ENCODE peak calls at places on chromosomes 2 and 18, in seven cellular contexts. One of them, this sample, is unnamed.

GRCh38 chr2:81194581-81194980 is 890.0 kb upstream of the LRRTM1 start:
- DNase-seq in breast epithelium: no peak
- DNase-seq in fibroblast of mammary gland: no peak
- DNase-seq in heart right ventricle: no peak
- DNase-seq in GM06990: no peak
- DNase-seq in tibial artery: no peak
- DNase-seq in BJ: no peak
- DNase-seq in this sample: no peak

GRCh38 chr2:130849896-130850787 is 13.4 kb downstream of the ARHGEF4 start:
- DNase-seq in breast epithelium: no peak
- DNase-seq in GM06990: no peak
- DNase-seq in BJ: no peak
- DNase-seq in heart right ventricle: no peak
- DNase-seq in fibroblast of mammary gland: no peak
- DNase-seq in tibial artery: no peak
- DNase-seq in this sample: no peak

GRCh38 chr2:158533009-158533408 is 76.3 kb downstream of the PKP4 start:
- DNase-seq in GM06990: no peak
- DNase-seq in breast epithelium: no peak
- DNase-seq in tibial artery: no peak
- DNase-seq in BJ: no peak
- DNase-seq in heart right ventricle: no peak
- DNase-seq in fibroblast of mammary gland: no peak
- DNase-seq in this sample: no peak

GRCh38 chr18:48943333-48943732 is 7.4 kb downstream of the SMAD7 start:
- DNase-seq in tibial artery: no peak
- DNase-seq in GM06990: no peak
- DNase-seq in fibroblast of mammary gland: no peak
- DNase-seq in breast epithelium: no peak
- DNase-seq in heart right ventricle: no peak
- DNase-seq in BJ: no peak
- DNase-seq in this sample: no peak

GRCh38 chr2:207926133-207927076 is 98.9 kb downstream of the PLEKHM3 start:
- DNase-seq in GM06990: no peak
- DNase-seq in heart right ventricle: peak
- DNase-seq in tibial artery: peak
- DNase-seq in fibroblast of mammary gland: peak
- DNase-seq in BJ: peak
- DNase-seq in breast epithelium: no peak
- DNase-seq in this sample: peak

GRCh38 chr2:70143314-70144150 is 47.3 kb downstream of the C2orf42 start:
- DNase-seq in heart right ventricle: peak
- DNase-seq in BJ: no peak
- DNase-seq in tibial artery: peak
- DNase-seq in breast epithelium: peak
- DNase-seq in fibroblast of mammary gland: peak
- DNase-seq in GM06990: no peak
- DNase-seq in this sample: no peak

GRCh38 chr2:191930205-191930604 is 83.3 kb upstream of the CAVIN2 start:
- DNase-seq in BJ: no peak
- DNase-seq in fibroblast of mammary gland: no peak
- DNase-seq in breast epithelium: no peak
- DNase-seq in tibial artery: no peak
- DNase-seq in heart right ventricle: no peak
- DNase-seq in GM06990: no peak
- DNase-seq in this sample: no peak

GRCh38 chr2:26840937-26841610 is 6.9 kb upstream of the DPYSL5 start:
- DNase-seq in fibroblast of mammary gland: no peak
- DNase-seq in BJ: no peak
- DNase-seq in breast epithelium: no peak
- DNase-seq in GM06990: no peak
- DNase-seq in tibial artery: no peak
- DNase-seq in heart right ventricle: no peak
- DNase-seq in this sample: no peak

GRCh38 chr18:35746826-35747339 is 165.3 kb downstream of the GALNT1 start:
- DNase-seq in breast epithelium: no peak
- DNase-seq in BJ: no peak
- DNase-seq in tibial artery: no peak
- DNase-seq in GM06990: no peak
- DNase-seq in heart right ventricle: no peak
- DNase-seq in fibroblast of mammary gland: no peak
- DNase-seq in this sample: no peak

GRCh38 chr2:110149330-110150220 is 34.0 kb upstream of the MALL start:
- DNase-seq in breast epithelium: no peak
- DNase-seq in tibial artery: no peak
- DNase-seq in fibroblast of mammary gland: peak
- DNase-seq in GM06990: no peak
- DNase-seq in heart right ventricle: no peak
- DNase-seq in BJ: peak
- DNase-seq in this sample: peak

GRCh38 chr2:110124038-110124825 is 8.6 kb upstream of the MALL start:
- DNase-seq in heart right ventricle: no peak
- DNase-seq in BJ: no peak
- DNase-seq in GM06990: no peak
- DNase-seq in fibroblast of mammary gland: no peak
- DNase-seq in tibial artery: no peak
- DNase-seq in breast epithelium: no peak
- DNase-seq in this sample: no peak

GRCh38 chr18:59202258-59202820 is 17.6 kb upstream of the GRP start:
- DNase-seq in tibial artery: no peak
- DNase-seq in fibroblast of mammary gland: no peak
- DNase-seq in GM06990: no peak
- DNase-seq in breast epithelium: no peak
- DNase-seq in heart right ventricle: no peak
- DNase-seq in BJ: no peak
- DNase-seq in this sample: no peak

GRCh38 chr2:163319006-163319405 is 416.8 kb downstream of the FIGN start:
- DNase-seq in tibial artery: no peak
- DNase-seq in fibroblast of mammary gland: peak
- DNase-seq in heart right ventricle: no peak
- DNase-seq in GM06990: no peak
- DNase-seq in BJ: no peak
- DNase-seq in breast epithelium: no peak
- DNase-seq in this sample: no peak

GRCh38 chr2:74416721-74417120 is 4.7 kb downstream of the C2orf81 start:
- DNase-seq in tibial artery: no peak
- DNase-seq in fibroblast of mammary gland: no peak
- DNase-seq in GM06990: no peak
- DNase-seq in heart right ventricle: no peak
- DNase-seq in BJ: no peak
- DNase-seq in breast epithelium: no peak
- DNase-seq in this sample: no peak

GRCh38 chr2:105708697-105709096 is 36.0 kb upstream of the NCK2 start:
- DNase-seq in BJ: no peak
- DNase-seq in heart right ventricle: no peak
- DNase-seq in fibroblast of mammary gland: no peak
- DNase-seq in breast epithelium: no peak
- DNase-seq in GM06990: no peak
- DNase-seq in tibial artery: no peak
- DNase-seq in this sample: no peak

GRCh38 chr2:100529900-100530299 is 32.9 kb upstream of the PDCL3 start:
- DNase-seq in tibial artery: no peak
- DNase-seq in GM06990: no peak
- DNase-seq in breast epithelium: no peak
- DNase-seq in heart right ventricle: no peak
- DNase-seq in BJ: no peak
- DNase-seq in fibroblast of mammary gland: peak
- DNase-seq in this sample: no peak

GRCh38 chr18:47689386-47689785 is 241.1 kb downstream of the SMAD2 start:
- DNase-seq in fibroblast of mammary gland: no peak
- DNase-seq in breast epithelium: no peak
- DNase-seq in heart right ventricle: no peak
- DNase-seq in tibial artery: no peak
- DNase-seq in BJ: no peak
- DNase-seq in GM06990: no peak
- DNase-seq in this sample: no peak

GRCh38 chr2:24839729-24840128 is 46.5 kb downstream of the CENPO start:
- DNase-seq in fibroblast of mammary gland: no peak
- DNase-seq in heart right ventricle: no peak
- DNase-seq in tibial artery: no peak
- DNase-seq in BJ: no peak
- DNase-seq in breast epithelium: no peak
- DNase-seq in GM06990: no peak
- DNase-seq in this sample: no peak

GRCh38 chr2:42450136-42450535 is 43.6 kb downstream of the KCNG3 start:
- DNase-seq in GM06990: no peak
- DNase-seq in heart right ventricle: no peak
- DNase-seq in BJ: no peak
- DNase-seq in fibroblast of mammary gland: no peak
- DNase-seq in tibial artery: no peak
- DNase-seq in breast epithelium: no peak
- DNase-seq in this sample: no peak

GRCh38 chr2:26344581-26345283 is 1.2 kb upstream of the SELENOI start:
- DNase-seq in breast epithelium: no peak
- DNase-seq in heart right ventricle: no peak
- DNase-seq in fibroblast of mammary gland: peak
- DNase-seq in GM06990: no peak
- DNase-seq in tibial artery: no peak
- DNase-seq in BJ: no peak
- DNase-seq in this sample: no peak

DNA sequence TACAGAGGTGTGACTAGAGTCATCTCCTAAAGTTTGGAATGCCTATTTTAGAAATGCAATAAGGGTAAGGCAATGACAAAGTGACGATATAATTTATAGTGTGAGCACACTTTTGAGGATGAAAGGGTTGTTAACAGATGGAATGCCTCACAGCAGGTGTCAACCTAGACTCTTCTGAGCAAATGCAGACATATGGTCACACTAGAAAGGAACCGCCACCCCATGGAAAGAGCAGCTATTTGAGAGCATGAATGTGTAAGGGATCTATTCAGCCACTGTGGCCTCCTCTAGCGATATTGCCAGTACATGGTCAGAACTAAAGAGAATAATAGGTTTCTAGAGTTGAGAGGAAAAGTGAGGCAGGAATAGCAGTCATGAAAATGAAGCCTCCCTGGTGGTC is 18.5 kb downstream of the DSG2 start:
- DNase-seq in BJ: no peak
- DNase-seq in heart right ventricle: no peak
- DNase-seq in GM06990: no peak
- DNase-seq in tibial artery: no peak
- DNase-seq in breast epithelium: no peak
- DNase-seq in fibroblast of mammary gland: no peak
- DNase-seq in this sample: no peak
- TF ChIP-seq CTCF in BJ: no peak
- TF ChIP-seq CTCF in heart right ventricle: no peak
- TF ChIP-seq CTCF in GM06990: no peak
- TF ChIP-seq CTCF in tibial artery: no peak
- TF ChIP-seq CTCF in breast epithelium: no peak
- TF ChIP-seq CTCF in fibroblast of mammary gland: no peak
- TF ChIP-seq CTCF in this sample: no peak

GRCh38 chr2:217858519-217859466 is 144.0 kb downstream of the TNS1 start:
- DNase-seq in heart right ventricle: peak
- DNase-seq in fibroblast of mammary gland: peak
- DNase-seq in BJ: peak
- DNase-seq in tibial artery: peak
- DNase-seq in breast epithelium: no peak
- DNase-seq in GM06990: no peak
- DNase-seq in this sample: peak
- H3K4me3 ChIP-seq in heart right ventricle: peak
- H3K4me3 ChIP-seq in fibroblast of mammary gland: no peak
- H3K4me3 ChIP-seq in BJ: no peak
- H3K4me3 ChIP-seq in tibial artery: peak
- H3K4me3 ChIP-seq in breast epithelium: no peak
- H3K4me3 ChIP-seq in GM06990: no peak
- H3K4me3 ChIP-seq in this sample: no peak

GRCh38 chr2:108855194-108855593 is 68.6 kb downstream of the CCDC138 start:
- DNase-seq in heart right ventricle: no peak
- DNase-seq in tibial artery: no peak
- DNase-seq in BJ: no peak
- DNase-seq in fibroblast of mammary gland: peak
- DNase-seq in breast epithelium: no peak
- DNase-seq in GM06990: peak
- DNase-seq in this sample: no peak
- TF ChIP-seq CTCF in heart right ventricle: peak
- TF ChIP-seq CTCF in tibial artery: no peak
- TF ChIP-seq CTCF in BJ: peak
- TF ChIP-seq CTCF in fibroblast of mammary gland: peak
- TF ChIP-seq CTCF in breast epithelium: no peak
- TF ChIP-seq CTCF in GM06990: no peak
- TF ChIP-seq CTCF in this sample: no peak

GRCh38 chr2:234175649-234176048 is 125.1 kb downstream of the SPP2 start:
- DNase-seq in BJ: no peak
- DNase-seq in heart right ventricle: no peak
- DNase-seq in breast epithelium: no peak
- DNase-seq in tibial artery: no peak
- DNase-seq in GM06990: no peak
- DNase-seq in fibroblast of mammary gland: no peak
- DNase-seq in this sample: no peak

GRCh38 chr2:234179031-234179363 is 128.5 kb downstream of the SPP2 start:
- DNase-seq in breast epithelium: no peak
- DNase-seq in fibroblast of mammary gland: no peak
- DNase-seq in heart right ventricle: no peak
- DNase-seq in tibial artery: no peak
- DNase-seq in GM06990: no peak
- DNase-seq in BJ: no peak
- DNase-seq in this sample: no peak

GRCh38 chr2:234181128-234181527 is 130.6 kb downstream of the SPP2 start:
- DNase-seq in heart right ventricle: no peak
- DNase-seq in BJ: no peak
- DNase-seq in GM06990: no peak
- DNase-seq in fibroblast of mammary gland: no peak
- DNase-seq in breast epithelium: no peak
- DNase-seq in tibial artery: no peak
- DNase-seq in this sample: no peak

DNA sequence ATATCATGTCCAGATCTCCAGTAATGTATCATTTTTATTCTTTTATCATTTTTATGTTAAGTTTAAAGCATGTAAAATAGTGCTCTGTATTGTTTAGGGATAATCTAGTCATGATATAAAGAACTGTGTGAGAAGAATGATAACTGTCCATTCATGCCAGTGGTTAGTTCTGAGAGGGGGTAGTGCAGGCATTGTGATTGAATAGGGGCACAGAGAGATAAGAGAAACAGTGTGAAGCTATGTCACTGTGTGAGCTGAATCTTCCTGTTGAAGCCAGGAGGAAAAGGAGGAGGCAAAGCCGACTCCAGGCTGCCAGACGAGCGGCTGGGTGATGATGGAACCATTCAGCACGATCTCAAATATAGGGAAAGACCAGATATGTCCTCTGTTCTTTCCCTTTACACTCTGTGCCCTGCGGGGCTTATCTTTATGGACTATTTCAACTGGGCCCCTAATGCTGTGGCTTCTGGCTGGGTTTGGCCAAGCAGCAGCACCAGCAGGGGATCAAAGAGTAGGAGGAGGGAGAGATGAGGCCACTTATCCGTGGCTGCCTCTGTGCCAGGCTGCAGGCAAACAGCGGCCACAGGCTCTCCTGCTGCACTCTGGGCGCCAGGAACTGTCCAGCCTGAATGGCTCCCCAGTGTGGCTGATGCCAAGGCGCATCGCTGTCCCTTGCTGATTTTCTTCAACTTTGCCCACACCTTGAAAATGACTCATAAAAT is 128.0 kb downstream of the SPP2 start:
- DNase-seq in BJ: no peak
- DNase-seq in breast epithelium: no peak
- DNase-seq in GM06990: no peak
- DNase-seq in heart right ventricle: no peak
- DNase-seq in tibial artery: no peak
- DNase-seq in fibroblast of mammary gland: peak
- DNase-seq in this sample: no peak
- H3K4me3 ChIP-seq in BJ: no peak
- H3K4me3 ChIP-seq in breast epithelium: no peak
- H3K4me3 ChIP-seq in GM06990: no peak
- H3K4me3 ChIP-seq in heart right ventricle: no peak
- H3K4me3 ChIP-seq in tibial artery: no peak
- H3K4me3 ChIP-seq in fibroblast of mammary gland: no peak
- H3K4me3 ChIP-seq in this sample: no peak

GRCh38 chr2:240297553-240298315 is 137.7 kb upstream of the GPC1 start:
- DNase-seq in fibroblast of mammary gland: no peak
- DNase-seq in BJ: no peak
- DNase-seq in GM06990: no peak
- DNase-seq in breast epithelium: peak
- DNase-seq in heart right ventricle: no peak
- DNase-seq in tibial artery: no peak
- DNase-seq in this sample: no peak
- TF ChIP-seq CTCF in fibroblast of mammary gland: no peak
- TF ChIP-seq CTCF in BJ: no peak
- TF ChIP-seq CTCF in GM06990: no peak
- TF ChIP-seq CTCF in breast epithelium: no peak
- TF ChIP-seq CTCF in heart right ventricle: no peak
- TF ChIP-seq CTCF in tibial artery: no peak
- TF ChIP-seq CTCF in this sample: no peak

This sample was measured in AG04449.